ENCODE peak calls at places on chromosome 3, in nine cellular contexts. One of them, this sample, is unnamed.

GRCh38 chr3:49265987-49266386 is 11.0 kb downstream of the C3orf62 start:
- DNase-seq in AG09309: no peak
- DNase-seq in Kasumi-1: no peak
- DNase-seq in choroid plexus epithelial cell: no peak
- DNase-seq in SK-N-SH: no peak
- DNase-seq in WTC11: no peak
- DNase-seq in effector memory CD4-positive, alpha-beta T cell: no peak
- DNase-seq in cerebellar cortex: no peak
- DNase-seq in MM.1S: no peak
- DNase-seq in this sample: no peak

GRCh38 chr3:151733613-151734012 is at the start of gene AADACL2:
- DNase-seq in WTC11: no peak
- DNase-seq in cerebellar cortex: no peak
- DNase-seq in SK-N-SH: no peak
- DNase-seq in AG09309: no peak
- DNase-seq in Kasumi-1: no peak
- DNase-seq in effector memory CD4-positive, alpha-beta T cell: no peak
- DNase-seq in choroid plexus epithelial cell: no peak
- DNase-seq in MM.1S: no peak
- DNase-seq in this sample: no peak

GRCh38 chr3:7293286-7293685 is 432.4 kb downstream of the GRM7 start:
- DNase-seq in choroid plexus epithelial cell: no peak
- DNase-seq in AG09309: no peak
- DNase-seq in Kasumi-1: no peak
- DNase-seq in SK-N-SH: no peak
- DNase-seq in WTC11: no peak
- DNase-seq in MM.1S: no peak
- DNase-seq in cerebellar cortex: no peak
- DNase-seq in effector memory CD4-positive, alpha-beta T cell: no peak
- DNase-seq in this sample: no peak

GRCh38 chr3:56702487-56703315 is 19.6 kb upstream of the TASOR start:
- DNase-seq in WTC11: no peak
- DNase-seq in MM.1S: peak; percentile 68
- DNase-seq in effector memory CD4-positive, alpha-beta T cell: peak; percentile 13
- DNase-seq in AG09309: peak; percentile 52
- DNase-seq in SK-N-SH: peak; percentile 57
- DNase-seq in choroid plexus epithelial cell: peak; percentile 87
- DNase-seq in cerebellar cortex: peak; percentile 88
- DNase-seq in Kasumi-1: peak; percentile 84
- DNase-seq in this sample: peak; percentile 67

GRCh38 chr3:54939591-54940300 is 11.9 kb upstream of the LRTM1 start:
- DNase-seq in cerebellar cortex: no peak
- DNase-seq in choroid plexus epithelial cell: peak; percentile 24
- DNase-seq in MM.1S: no peak
- DNase-seq in SK-N-SH: no peak
- DNase-seq in AG09309: no peak
- DNase-seq in effector memory CD4-positive, alpha-beta T cell: no peak
- DNase-seq in WTC11: no peak
- DNase-seq in Kasumi-1: no peak
- DNase-seq in this sample: peak; percentile 77

GRCh38 chr3:123194552-123194951 is 7.2 kb upstream of the SEC22A start:
- DNase-seq in AG09309: no peak
- DNase-seq in choroid plexus epithelial cell: peak; percentile 65
- DNase-seq in MM.1S: no peak
- DNase-seq in WTC11: peak; percentile 83
- DNase-seq in SK-N-SH: peak; percentile 26
- DNase-seq in effector memory CD4-positive, alpha-beta T cell: no peak
- DNase-seq in cerebellar cortex: peak; percentile 16
- DNase-seq in Kasumi-1: no peak
- DNase-seq in this sample: no peak

GRCh38 chr3:126971891-126972351 is 11.0 kb upstream of the PLXNA1 start:
- DNase-seq in cerebellar cortex: no peak
- DNase-seq in SK-N-SH: peak; percentile 83
- DNase-seq in WTC11: peak; percentile 38
- DNase-seq in AG09309: no peak
- DNase-seq in Kasumi-1: no peak
- DNase-seq in effector memory CD4-positive, alpha-beta T cell: no peak
- DNase-seq in choroid plexus epithelial cell: peak; percentile 83
- DNase-seq in MM.1S: no peak
- DNase-seq in this sample: peak; percentile 23

GRCh38 chr3:48686538-48687219 is 964 bp upstream of the NCKIPSD start:
- DNase-seq in effector memory CD4-positive, alpha-beta T cell: no peak
- DNase-seq in AG09309: no peak
- DNase-seq in choroid plexus epithelial cell: peak; percentile 47
- DNase-seq in WTC11: no peak
- DNase-seq in cerebellar cortex: peak; percentile 47
- DNase-seq in Kasumi-1: peak; percentile 42
- DNase-seq in MM.1S: no peak
- DNase-seq in SK-N-SH: peak; percentile 30
- DNase-seq in this sample: no peak

GRCh38 chr3:120802916-120803315 is 60.4 kb downstream of the GTF2E1 start:
- DNase-seq in AG09309: no peak
- DNase-seq in choroid plexus epithelial cell: no peak
- DNase-seq in WTC11: no peak
- DNase-seq in effector memory CD4-positive, alpha-beta T cell: no peak
- DNase-seq in SK-N-SH: no peak
- DNase-seq in Kasumi-1: no peak
- DNase-seq in MM.1S: no peak
- DNase-seq in cerebellar cortex: no peak
- DNase-seq in this sample: no peak

This sample was measured in EL.